ENCODE peak calls at places on chromosomes 2 and 18, in five cellular contexts. M is IMR-90; K is body of pancreas; C is lower lobe of right lung; Z is CD8-positive, alpha-beta T cell. J is an unnamed sample. For H3K4me1, the result is how much of the 10 kb centered on the place peaks cover.

GRCh38 chr18:33755918-33756590 is 178.0 kb downstream of the ASXL3 start:
- DNase-seq in M (peak), K (peak), C (no peak), Z (no peak), J (no peak)

GRCh38 chr2:72931280-72931910 is 14.1 kb downstream of the EMX1 start:
- DNase-seq in M (peak), K (no peak), C (no peak), Z (no peak), J (no peak)

GRCh38 chr2:119255760-119256573 is 32.3 kb downstream of the STEAP3 start:
- DNase-seq in M (peak), K (no peak), C (no peak), Z (no peak), J (no peak)

GRCh38 chr2:231360401-231360800 is 35.1 kb upstream of the B3GNT7 start:
- DNase-seq in M (no peak), K (no peak), C (no peak), Z (no peak), J (no peak)

GRCh38 chr18:68935686-68936085 is 137.8 kb downstream of the CCDC102B start:
- DNase-seq in M (no peak), K (no peak), C (no peak), Z (no peak), J (no peak)

GRCh38 chr2:171404258-171404657 is 29.5 kb downstream of the METTL8 start:
- DNase-seq in M (peak), K (no peak), C (no peak), Z (no peak), J (no peak)

GRCh38 chr2:142321706-142322280 is 191.0 kb upstream of the LRP1B start:
- DNase-seq in M (no peak), K (no peak), C (no peak), Z (no peak), J (no peak)

GRCh38 chr2:61905372-61906186 is at the start of gene COMMD1:
- DNase-seq in M (peak), K (peak), C (peak), Z (peak), J (peak)

GRCh38 chr2:217903859-217904613 is 98.8 kb downstream of the TNS1 start:
- DNase-seq in M (peak), K (peak), C (peak), Z (no peak), J (no peak)

GRCh38 chr2:140288213-140288612 is 1508.0 kb upstream of the NXPH2 start:
- DNase-seq in M (no peak), K (no peak), C (no peak), Z (no peak), J (no peak)

GRCh38 chr2:140288726-140289125 is 1508.5 kb upstream of the NXPH2 start:
- DNase-seq in M (no peak), K (no peak), C (no peak), Z (no peak), J (no peak)

DNA sequence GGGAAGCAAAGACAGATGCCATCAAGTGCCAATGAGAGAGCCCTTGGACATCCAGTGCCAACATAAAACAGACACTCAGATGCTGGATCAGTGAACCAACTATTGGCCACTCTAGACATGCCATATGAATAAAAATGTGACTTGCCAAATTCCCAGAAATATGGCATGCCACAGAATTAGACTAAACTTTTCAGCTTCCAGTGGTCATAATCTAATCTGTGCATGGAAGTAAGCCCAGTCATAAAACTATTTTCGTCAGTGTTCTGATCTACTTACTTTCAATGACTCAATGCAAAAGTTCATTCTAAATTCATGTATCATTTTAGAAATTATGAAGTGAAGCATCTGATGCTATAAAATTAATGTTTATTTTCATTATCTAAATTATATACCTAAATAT is 1506.2 kb upstream of the NXPH2 start:
- DNase-seq in M (no peak), K (no peak), C (no peak), Z (no peak), J (no peak)
- TF ChIP-seq CTCF in M (no peak), K (no peak), C (no peak), Z (no peak), J (no peak)

GRCh38 chr2:3666613-3666975 is 8.6 kb downstream of the ALLC start:
- DNase-seq in M (no peak), K (no peak), C (no peak), Z (no peak), J (no peak)

GRCh38 chr2:3667151-3667631 is 9.2 kb downstream of the ALLC start:
- DNase-seq in M (peak), K (no peak), C (no peak), Z (no peak), J (no peak)

GRCh38 chr2:3664118-3664517 is 6.1 kb downstream of the ALLC start:
- DNase-seq in M (no peak), K (no peak), C (no peak), Z (no peak), J (no peak)

GRCh38 chr2:3665886-3666612 is 8.0 kb downstream of the ALLC start:
- DNase-seq in M (no peak), K (no peak), C (no peak), Z (no peak), J (no peak)

GRCh38 chr2:3664925-3665324 is 6.9 kb downstream of the ALLC start:
- DNase-seq in M (no peak), K (no peak), C (no peak), Z (no peak), J (no peak)
- H3K4me1 ChIP-seq in M (under half), K (under half), C (under half), Z (under half), J (under half)

GRCh38 chr2:66461751-66462150 is 26.8 kb downstream of the MEIS1 start:
- DNase-seq in M (no peak), K (no peak), C (no peak), Z (no peak), J (no peak)
- H3K4me3 ChIP-seq in M (no peak), K (no peak), C (no peak), Z (no peak), J (no peak)

DNA sequence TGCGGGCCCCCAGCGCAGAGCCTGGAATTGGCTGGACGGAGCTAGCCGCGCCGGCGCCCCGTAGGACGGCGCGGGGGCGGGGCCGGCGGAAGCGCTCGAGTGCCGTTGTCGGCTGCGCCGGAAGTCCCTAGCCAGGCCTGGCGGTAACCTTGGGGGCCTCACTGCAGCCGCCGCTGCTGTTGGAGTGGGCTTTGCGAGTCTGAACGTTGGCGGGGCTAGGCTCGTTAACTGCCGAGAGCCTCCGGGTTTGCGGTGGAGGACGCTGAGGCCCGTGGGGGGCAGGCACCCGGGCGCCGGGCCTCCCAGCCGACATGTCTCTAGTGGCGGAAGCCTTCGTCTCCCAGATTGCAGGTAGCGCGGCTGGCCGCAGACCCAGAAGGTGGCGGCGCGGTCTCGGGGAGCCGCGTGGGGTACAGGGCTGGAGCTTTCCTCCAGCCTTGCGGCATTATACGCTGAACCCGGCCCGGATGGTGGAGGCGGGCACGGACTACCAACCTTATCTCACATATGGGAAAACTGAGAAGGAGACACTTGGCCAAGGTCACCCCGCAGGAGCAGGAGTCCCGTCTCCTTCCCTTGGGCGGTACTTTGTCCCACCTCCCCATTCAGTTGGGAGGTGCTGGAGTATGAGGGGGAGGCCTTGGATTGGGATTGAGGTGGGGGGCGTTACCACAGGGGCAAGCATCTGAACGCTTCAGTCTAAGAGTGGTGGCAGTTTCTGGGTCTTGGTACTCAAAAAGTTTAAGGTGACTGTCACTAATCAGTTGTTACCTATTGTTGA is at the start of gene MTX2:
- DNase-seq in M (peak), K (peak), C (peak), Z (peak), J (peak)
- TF ChIP-seq CTCF in M (no peak), K (no peak), C (no peak), Z (no peak), J (no peak)

GRCh38 chr2:60486067-60486466 is 67.4 kb downstream of the BCL11A start:
- DNase-seq in M (no peak), K (no peak), C (no peak), Z (no peak), J (no peak)

GRCh38 chr2:60483400-60483799 is 70.1 kb downstream of the BCL11A start:
- DNase-seq in M (peak), K (no peak), C (no peak), Z (no peak), J (no peak)

GRCh38 chr2:60485055-60485454 is 68.4 kb downstream of the BCL11A start:
- DNase-seq in M (no peak), K (no peak), C (no peak), Z (no peak), J (no peak)

GRCh38 chr2:60484080-60484737 is 69.2 kb downstream of the BCL11A start:
- DNase-seq in M (peak), K (peak), C (no peak), Z (no peak), J (no peak)

DNA sequence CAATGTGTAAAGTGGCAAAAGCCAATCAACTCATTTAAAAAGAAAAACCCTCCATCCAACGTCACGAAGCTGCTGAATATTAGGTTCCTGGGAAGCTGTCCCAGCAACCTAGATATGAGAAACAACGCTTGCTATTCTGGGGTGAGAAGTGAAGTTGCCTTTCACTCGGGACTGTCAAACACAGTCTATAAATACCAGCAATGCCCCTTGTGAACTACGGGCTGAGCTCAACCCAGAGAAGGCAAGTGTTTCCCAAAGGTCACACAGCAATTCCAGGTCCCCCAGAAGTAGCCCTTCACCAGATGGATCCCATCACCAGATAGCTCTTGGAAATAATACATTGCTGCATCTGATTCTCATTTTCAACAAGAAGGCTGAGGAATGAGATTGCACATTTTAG is 67.9 kb downstream of the BCL11A start:
- DNase-seq in M (no peak), K (no peak), C (no peak), Z (no peak), J (no peak)
- H3K4me1 ChIP-seq in M (under half), K (under half), C (under half), Z (under half), J (under half)